ENCODE peak calls at places on chromosomes 12 and 14, in five cellular contexts. B is upper lobe of left lung, R is stomach, J is HepG2, Z is K562. X is an unnamed sample.

GRCh38 chr14:95389471-95390011 is 69.8 kb upstream of the CLMN start:
- DNase-seq in Z (no peak), R (no peak), J (no peak), B (no peak), X (no peak)

GRCh38 chr12:65492997-65493892 is 214.8 kb downstream of the MSRB3 start:
- DNase-seq in Z (no peak), J (no peak), R (no peak), B (no peak), X (no peak)

GRCh38 chr14:90576581-90576980 is 179.8 kb downstream of the CALM1 start:
- DNase-seq in R (no peak), J (no peak), B (no peak), Z (no peak), X (no peak)

GRCh38 chr12:96886998-96887677 is 19.9 kb upstream of the NEDD1 start:
- DNase-seq in B (no peak), R (peak; percentile 48), J (no peak), Z (no peak), X (no peak)

GRCh38 chr12:127729381-127729780 is 537.6 kb upstream of the TMEM132C start:
- DNase-seq in B (no peak), Z (no peak), R (no peak), J (no peak), X (no peak)

GRCh38 chr12:6943719-6944380 is at the start of the genes C12orf57 and RNU7-1:
- DNase-seq in B (peak; percentile 93), R (peak; percentile 79), J (peak; percentile 94), Z (peak; percentile 58), X (peak; percentile 87)

GRCh38 chr12:3771853-3772252 is 18.9 kb upstream of the CRACR2A start:
- DNase-seq in Z (no peak), B (no peak), J (no peak), R (no peak), X (no peak)

GRCh38 chr14:69006346-69006745 is 27.2 kb upstream of the ACTN1 start:
- DNase-seq in R (no peak), J (no peak), B (peak; percentile 29), Z (peak; percentile 15), X (no peak)

GRCh38 chr12:104263580-104264358 is 39.8 kb upstream of the EID3 start:
- DNase-seq in R (no peak), J (no peak), Z (no peak), B (no peak), X (no peak)

GRCh38 chr14:94447206-94447605 is 5.4 kb downstream of the SERPINA11 start:
- DNase-seq in B (no peak), R (no peak), J (no peak), Z (no peak), X (no peak)

GRCh38 chr14:76812093-76812421 is 625 bp downstream of the ANGEL1 start:
- DNase-seq in J (no peak), Z (no peak), R (no peak), B (no peak), X (peak; percentile 37)

GRCh38 chr12:12693111-12693671 is 2.8 kb downstream of the GPR19 start:
- DNase-seq in J (no peak), Z (no peak), B (no peak), R (no peak), X (no peak)

GRCh38 chr14:58755026-58755929 is 117.5 kb downstream of the DACT1 start:
- DNase-seq in R (no peak), B (no peak), J (no peak), Z (no peak), X (no peak)

GRCh38 chr14:50542941-50543418 is 10.6 kb upstream of the MAP4K5 start:
- DNase-seq in J (peak; percentile 77), Z (peak; percentile 23), B (no peak), R (peak; percentile 38), X (peak; percentile 20)
- TF ChIP-seq EP300 in J (no peak), Z (no peak), B (no peak), R (no peak), X (no peak)

GRCh38 chr12:132414634-132415340 is 75.2 kb upstream of the FBRSL1 start:
- DNase-seq in R (peak; percentile 84), J (peak; percentile 62), B (peak; percentile 86), Z (peak; percentile 91), X (peak; percentile 85)
- TF ChIP-seq POLR2AphosphoS5 in R (no peak), J (no peak), B (no peak), Z (no peak), X (no peak)

DNA sequence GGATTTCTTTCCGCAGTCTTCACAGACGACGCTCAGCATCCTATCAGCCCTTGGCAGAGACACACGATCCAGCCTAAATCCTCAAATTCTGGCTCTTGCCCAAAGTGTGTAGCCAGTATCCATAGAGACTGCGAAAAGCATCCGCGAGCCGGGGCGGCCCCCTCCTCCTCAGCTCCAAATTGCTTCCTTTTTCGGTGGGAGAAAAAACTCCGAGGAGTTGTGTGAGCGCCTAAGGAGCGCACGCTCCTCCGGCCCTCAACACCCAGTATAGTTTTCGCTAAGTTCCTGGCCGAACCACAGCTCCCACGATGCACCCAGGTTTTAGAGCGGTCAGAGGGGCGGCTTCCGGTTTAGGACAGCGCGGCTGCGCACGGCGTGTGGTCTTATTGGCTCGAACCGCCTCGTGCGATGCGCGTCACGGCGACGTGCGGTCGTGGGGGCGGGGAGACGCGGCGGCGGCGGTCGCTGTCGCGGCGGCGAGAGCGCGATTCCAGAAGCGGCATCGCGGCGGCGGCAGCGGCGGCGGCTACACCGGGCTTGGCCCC is at the start of gene ADIPOR2:
- DNase-seq in B (peak; percentile 99), Z (peak; percentile 87), J (peak; percentile 90), R (peak; percentile 96), X (peak; percentile 96)
- TF ChIP-seq EP300 in B (no peak), Z (no peak), J (peak; percentile 28), R (no peak), X (no peak)

GRCh38 chr12:15205341-15206010 is 15.7 kb downstream of the RERG start:
- DNase-seq in R (no peak), Z (no peak), J (no peak), B (no peak), X (no peak)
- TF ChIP-seq POLR2AphosphoS5 in R (no peak), Z (no peak), J (no peak), B (no peak), X (no peak)

DNA sequence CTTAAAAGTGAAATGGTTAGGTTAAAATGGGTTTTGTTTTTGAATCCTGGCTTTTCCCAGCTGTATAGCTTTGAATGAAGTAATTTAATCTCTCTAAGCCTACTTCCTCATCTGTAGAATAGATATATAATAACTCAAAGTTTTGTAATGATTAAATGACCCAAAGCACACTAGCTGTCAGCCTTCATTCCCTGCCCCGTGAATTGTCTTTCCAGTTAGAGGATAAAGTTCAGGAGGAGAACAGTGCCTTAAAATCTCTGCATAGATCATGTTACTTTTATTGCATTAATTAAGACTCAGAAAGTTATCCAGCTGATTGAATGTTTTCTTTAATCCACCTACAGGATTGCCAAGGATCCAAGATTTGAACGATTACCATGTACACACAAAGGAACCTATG is 19.4 kb downstream of the FCF1 start:
- DNase-seq in Z (no peak), J (no peak), B (no peak), R (no peak), X (no peak)
- TF ChIP-seq EP300 in Z (no peak), J (no peak), B (no peak), R (no peak), X (no peak)

GRCh38 chr12:109944975-109945374 is 44.9 kb downstream of the TCHP start:
- DNase-seq in J (peak; percentile 58), Z (no peak), B (no peak), R (no peak), X (no peak)
- TF ChIP-seq POLR2AphosphoS5 in J (no peak), Z (no peak), B (no peak), R (no peak), X (no peak)

X was measured in transverse colon.